ENCODE peak calls at places on chromosomes 16 and 17, in six cellular contexts. O is globus pallidus; L is activated CD4-positive, alpha-beta T cell treated with anti-CD3 and anti-CD28 coated beads for 24 hours; F is uterus; P is RWPE1; K is NCI-H1930. T is an unnamed sample.

GRCh38 chr16:50515218-50515617 is 33.0 kb upstream of the NKD1 start:
- DNase-seq in O (no peak), L (no peak), F (no peak), P (no peak), K (no peak), T (no peak)

GRCh38 chr16:86884256-86884655 is 305.9 kb downstream of the FOXL1 start:
- DNase-seq in O (no peak), L (no peak), F (no peak), P (no peak), K (no peak), T (no peak)

GRCh38 chr16:56332464-56333079 is 92.8 kb downstream of the AMFR start:
- DNase-seq in O (peak; percentile 83), L (no peak), F (peak; percentile 49), P (peak; percentile 46), K (no peak), T (no peak)

GRCh38 chr17:74042744-74043486 is 160.6 kb upstream of the RPL38 start:
- DNase-seq in O (peak; percentile 31), L (peak; percentile 13), F (peak; percentile 15), P (peak; percentile 95), K (no peak), T (peak; percentile 69)

GRCh38 chr16:68389006-68389405 is 59.3 kb downstream of the SMPD3 start:
- DNase-seq in O (no peak), L (no peak), F (no peak), P (no peak), K (no peak), T (no peak)

GRCh38 chr16:46801428-46802049 is 29.4 kb downstream of the C16orf87 start:
- DNase-seq in O (no peak), L (no peak), F (no peak), P (peak; percentile 30), K (no peak), T (no peak)

GRCh38 chr17:80692931-80693467 is 148.4 kb downstream of the RPTOR start:
- DNase-seq in O (peak; percentile 64), L (no peak), F (no peak), P (no peak), K (no peak), T (no peak)

GRCh38 chr17:61260061-61260797 is 139.4 kb upstream of the TBX2 start:
- DNase-seq in O (no peak), L (no peak), F (no peak), P (no peak), K (no peak), T (no peak)

GRCh38 chr16:19833176-19833575 is 51.5 kb downstream of the GPRC5B start:
- DNase-seq in O (no peak), L (no peak), F (no peak), P (no peak), K (no peak), T (no peak)

GRCh38 chr17:16314189-16314588 is 39.1 kb downstream of the CENPV start:
- DNase-seq in O (no peak), L (no peak), F (no peak), P (no peak), K (no peak), T (no peak)

GRCh38 chr17:74125160-74125559 is 78.3 kb upstream of the RPL38 start:
- DNase-seq in O (no peak), L (no peak), F (no peak), P (no peak), K (no peak), T (no peak)

GRCh38 chr17:78803161-78803845 is 21.2 kb upstream of the CYTH1 start:
- DNase-seq in O (no peak), L (no peak), F (no peak), P (no peak), K (no peak), T (no peak)

GRCh38 chr17:67359960-67360817 is 6.2 kb downstream of the PSMD12 start:
- DNase-seq in O (no peak), L (peak; percentile 17), F (no peak), P (no peak), K (no peak), T (no peak)

GRCh38 chr17:42530952-42531454 is 5.0 kb upstream of the NAGLU start:
- DNase-seq in O (no peak), L (no peak), F (no peak), P (no peak), K (peak; percentile 6), T (no peak)

T was measured in putamen.